ENCODE peak calls at places on chromosomes 6 and 20, in seven cellular contexts. Z, M, T, R, Y, E and Q are unnamed samples.

GRCh38 chr6:47485083-47485482 is 7.5 kb downstream of the CD2AP start:
- DNase-seq in Y (no peak), R (no peak), M (no peak), E (no peak), T (no peak), Z (no peak), Q (no peak)

GRCh38 chr6:167543602-167544506 is 219.0 kb downstream of the TTLL2 start:
- DNase-seq in R (no peak), T (no peak), Y (no peak), M (no peak), E (no peak), Z (no peak), Q (no peak)

GRCh38 chr6:74404366-74404765 is 708.4 kb downstream of the CD109 start:
- DNase-seq in E (no peak), Y (no peak), T (no peak), Z (no peak), R (no peak), M (no peak), Q (no peak)

GRCh38 chr6:3328145-3328544 is 69.4 kb downstream of the PSMG4 start:
- DNase-seq in M (no peak), T (no peak), Z (no peak), E (no peak), Y (no peak), R (no peak), Q (no peak)

GRCh38 chr6:132085731-132086130 is 134.6 kb upstream of the CCN2 start:
- DNase-seq in Z (no peak), M (no peak), E (no peak), T (no peak), Y (no peak), R (no peak), Q (no peak)

GRCh38 chr6:122869437-122870024 is 80.5 kb downstream of the SMPDL3A start:
- DNase-seq in R (no peak), E (peak; percentile 25), Z (peak; percentile 60), Y (peak; percentile 43), M (no peak), T (peak; percentile 53), Q (no peak)

GRCh38 chr6:52887912-52888535 is 21.5 kb downstream of the GSTA3 start:
- DNase-seq in E (no peak), R (no peak), Y (no peak), M (no peak), Z (no peak), T (no peak), Q (no peak)

GRCh38 chr20:43914697-43915208 is at the start of gene TOX2:
- DNase-seq in M (no peak), Y (no peak), E (peak; percentile 89), Z (peak; percentile 96), R (peak; percentile 62), T (no peak), Q (no peak)

GRCh38 chr20:23114448-23114847 is 28.3 kb upstream of the CD93 start:
- DNase-seq in T (no peak), E (no peak), M (no peak), R (no peak), Y (no peak), Z (no peak), Q (no peak)

GRCh38 chr6:35084041-35084491 is 57.1 kb downstream of the TCP11 start:
- DNase-seq in M (no peak), Y (no peak), R (no peak), T (no peak), E (no peak), Z (peak; percentile 41), Q (no peak)

GRCh38 chr6:15510121-15510520 is 152.7 kb downstream of the DTNBP1 start:
- DNase-seq in E (no peak), M (no peak), T (no peak), R (no peak), Y (no peak), Z (no peak), Q (no peak)

GRCh38 chr6:19999319-20000191 is 162.4 kb downstream of the ID4 start:
- DNase-seq in M (peak; percentile 25), T (no peak), Z (no peak), Y (peak; percentile 36), E (peak; percentile 78), R (no peak), Q (no peak)

GRCh38 chr6:5003604-5004372 is at the start of gene RPP40:
- DNase-seq in R (peak; percentile 99), T (peak; percentile 97), Y (peak; percentile 89), E (peak; percentile 98), Z (peak; percentile 96), M (peak; percentile 83), Q (peak; percentile 86)

GRCh38 chr6:13229205-13230085 is 98.9 kb downstream of the TBC1D7 start:
- DNase-seq in E (no peak), Z (no peak), T (peak; percentile 49), M (peak; percentile 88), R (no peak), Y (peak; percentile 4), Q (no peak)

GRCh38 chr6:41785689-41786450 is 1.6 kb upstream of the TOMM6 start:
- DNase-seq in T (no peak), E (no peak), Y (no peak), M (no peak), R (no peak), Z (no peak), Q (no peak)

GRCh38 chr6:102154176-102154575 is 760.7 kb downstream of the GRIK2 start:
- DNase-seq in Z (no peak), M (no peak), Y (no peak), R (no peak), T (no peak), E (no peak), Q (no peak)

GRCh38 chr20:46979603-46980241 is 85.1 kb downstream of the EYA2 start:
- DNase-seq in T (no peak), E (no peak), Z (no peak), Y (no peak), R (no peak), M (peak; percentile 20), Q (no peak)

GRCh38 chr6:19839237-19839546 is 2.0 kb downstream of the ID4 start:
- DNase-seq in E (no peak), Z (no peak), Y (no peak), R (no peak), T (no peak), M (no peak), Q (no peak)

GRCh38 chr20:41169791-41170351 is 32.5 kb downstream of the PLCG1 start:
- DNase-seq in T (no peak), Y (no peak), E (no peak), R (no peak), Z (no peak), M (no peak), Q (no peak)

GRCh38 chr20:33827629-33828325 is 16.6 kb downstream of the CHMP4B start:
- DNase-seq in E (no peak), Y (no peak), Z (no peak), M (no peak), R (no peak), T (no peak), Q (no peak)

GRCh38 chr6:33621396-33622388 is 570 bp downstream of the ITPR3 start:
- DNase-seq in Y (no peak), T (no peak), R (peak; percentile 81), E (peak; percentile 80), Z (no peak), M (no peak), Q (no peak)

GRCh38 chr6:86856937-86857563 is 80.3 kb upstream of the HTR1E start:
- DNase-seq in T (peak; percentile 33), R (peak; percentile 56), E (peak; percentile 39), Y (peak; percentile 31), Z (peak; percentile 4), M (no peak), Q (peak; percentile 11)

GRCh38 chr6:5082487-5083306 is 2.4 kb upstream of the PPP1R3G start:
- DNase-seq in E (no peak), M (no peak), Y (peak; percentile 10), Z (peak; percentile 29), T (peak; percentile 87), R (no peak), Q (no peak)

GRCh38 chr6:168091381-168092264 is 12.6 kb upstream of the FRMD1 start:
- DNase-seq in E (no peak), M (no peak), T (no peak), Y (no peak), Z (no peak), R (no peak), Q (no peak)

DNA sequence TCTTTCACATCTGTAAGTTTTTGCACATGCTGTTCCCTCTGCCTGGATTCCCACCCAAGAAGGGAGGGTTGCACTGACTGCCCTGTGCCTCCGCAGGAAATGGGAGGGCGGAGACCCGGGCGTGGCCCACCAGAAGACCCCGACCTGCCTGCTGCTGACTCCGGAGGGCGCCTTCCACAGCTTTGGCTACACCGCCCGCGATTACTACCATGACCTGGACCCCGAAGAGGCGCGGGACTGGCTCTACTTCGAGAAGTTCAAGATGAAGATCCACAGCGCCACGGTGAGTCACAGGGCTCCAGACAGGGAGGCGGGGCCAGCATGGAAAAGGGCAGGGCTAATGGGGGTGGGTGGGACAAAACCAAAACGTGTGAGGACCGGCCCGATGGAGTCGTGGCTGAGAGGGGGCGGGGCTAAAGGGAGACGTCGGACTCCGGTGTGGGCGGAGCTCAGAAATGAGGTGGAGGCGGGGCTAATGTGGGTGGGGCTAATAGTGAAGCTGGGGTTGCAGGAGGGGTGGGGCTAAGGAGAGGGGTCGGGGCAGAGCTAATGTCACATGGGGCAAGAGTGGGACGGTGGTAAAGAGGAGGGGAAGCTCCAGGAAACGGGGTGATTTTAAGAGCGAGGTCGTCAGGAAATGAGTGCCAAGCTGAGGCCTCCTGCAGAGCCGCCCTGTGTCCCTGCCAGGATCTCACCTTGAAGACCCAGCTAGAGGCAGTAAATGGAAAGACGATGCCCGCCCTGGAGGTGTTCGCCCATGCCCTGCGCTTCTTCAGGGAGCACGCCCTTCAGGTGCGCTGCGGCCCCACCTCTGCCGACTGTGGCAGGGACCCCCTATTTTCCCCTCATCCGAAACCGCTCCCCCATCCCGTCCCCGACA is 12.6 kb downstream of the HSPA12B start:
- DNase-seq in R (peak; percentile 100), Z (peak; percentile 90), T (peak; percentile 74), Y (peak; percentile 88), M (no peak), E (peak; percentile 97), Q (peak; percentile 91)
- TF ChIP-seq YY1 in R (no peak), Z (no peak), T (no peak), Y (no peak), M (no peak), E (no peak), Q (no peak)

GRCh38 chr6:155854787-155855186 is 399.1 kb upstream of the NOX3 start:
- DNase-seq in R (no peak), E (no peak), M (no peak), Y (no peak), T (no peak), Z (no peak), Q (no peak)

GRCh38 chr6:155853011-155853410 is 397.4 kb upstream of the NOX3 start:
- DNase-seq in R (no peak), E (no peak), Z (no peak), M (no peak), T (no peak), Y (no peak), Q (no peak)

GRCh38 chr6:155850408-155850841 is 394.8 kb upstream of the NOX3 start:
- DNase-seq in Z (no peak), R (no peak), M (no peak), Y (peak; percentile 74), E (no peak), T (no peak), Q (no peak)
- H3K4me3 ChIP-seq in Z (no peak overlapping the region), R (no peak overlapping the region), M (no peak overlapping the region), Y (peak overlapping the region; percentile 7), E (no peak overlapping the region), T (no peak overlapping the region), Q (no peak overlapping the region)

GRCh38 chr20:2387180-2387577 is 6.5 kb downstream of the TGM6 start:
- DNase-seq in Z (peak; percentile 44), T (peak; percentile 48), Y (peak; percentile 39), R (peak; percentile 86), M (peak; percentile 21), E (peak; percentile 55), Q (peak; percentile 61)
- TF ChIP-seq YY1 in Z (no peak), T (no peak), Y (no peak), R (no peak), M (no peak), E (no peak), Q (no peak)

GRCh38 chr6:166381381-166381732 is 1.4 kb downstream of the MPC1 start:
- DNase-seq in Y (no peak), E (no peak), T (no peak), R (no peak), Z (no peak), M (no peak), Q (no peak)
- H3K4me3 ChIP-seq in Y (peak overlapping the region; percentile 70), E (peak overlapping the region; percentile 96), T (peak overlapping the region; percentile 100), R (peak overlapping the region; percentile 64), Z (peak overlapping the region; percentile 96), M (peak overlapping the region; percentile 88), Q (peak overlapping the region; percentile 71)